ENCODE peak calls at places on chromosome 9, in nine cellular contexts. R is tibial nerve, M is right lobe of liver, V is Caki2, E is right atrium auricular region, D is fibroblast of mammary gland, P is cardiac muscle cell, B is HEK293T, L is esophagus squamous epithelium. Z is an unnamed sample.
A peak's percentile ranks its signal among the peaks of the same experiment; 100 is the strongest.

GRCh38 chr9:17799383-17799782 is 220.5 kb downstream of the SH3GL2 start:
- DNase-seq in B (no peak), R (no peak), D (peak; percentile 72), L (no peak), M (no peak), P (peak; percentile 32), E (no peak), V (no peak), Z (no peak)

GRCh38 chr9:111994831-111995458 is 98.3 kb downstream of the UGCG start:
- DNase-seq in L (no peak), E (peak; percentile 13), B (no peak), M (no peak), D (no peak), R (no peak), P (no peak), V (peak; percentile 90), Z (no peak)

GRCh38 chr9:136255166-136255538 is 9.5 kb upstream of the QSOX2 start:
- DNase-seq in B (no peak), P (peak; percentile 64), L (no peak), M (no peak), D (peak; percentile 79), E (no peak), R (no peak), V (no peak), Z (no peak)

GRCh38 chr9:89171693-89172092 is 6.9 kb downstream of the SHC3 start:
- DNase-seq in P (no peak), B (no peak), M (no peak), V (no peak), R (no peak), L (no peak), D (no peak), E (no peak), Z (no peak)

GRCh38 chr9:125066839-125067619 is 76.3 kb downstream of the SCAI start:
- DNase-seq in V (no peak), R (no peak), D (peak; percentile 43), B (no peak), P (peak; percentile 17), M (no peak), L (no peak), E (no peak), Z (no peak)

GRCh38 chr9:18361621-18362020 is 112.3 kb upstream of the ADAMTSL1 start:
- DNase-seq in B (no peak), R (no peak), D (no peak), E (no peak), L (no peak), M (no peak), P (no peak), V (no peak), Z (no peak)

GRCh38 chr9:35669331-35670145 is 4.2 kb upstream of the CA9 start:
- DNase-seq in L (no peak), E (no peak), P (no peak), V (peak; percentile 67), M (peak; percentile 64), D (peak; percentile 74), B (no peak), R (no peak), Z (no peak)

GRCh38 chr9:98861881-98862501 is 54.5 kb downstream of the GALNT12 start:
- DNase-seq in P (peak; percentile 77), V (peak; percentile 40), M (no peak), R (no peak), B (no peak), D (peak; percentile 100), L (no peak), E (no peak), Z (no peak)

GRCh38 chr9:114049453-114050225 is 28.5 kb downstream of the AMBP start:
- DNase-seq in D (no peak), M (no peak), E (no peak), L (no peak), B (no peak), R (no peak), V (no peak), P (no peak), Z (no peak)

GRCh38 chr9:114810614-114811013 is 4.8 kb upstream of the TNFSF15 start:
- DNase-seq in E (no peak), V (no peak), P (no peak), B (no peak), D (no peak), R (no peak), M (no peak), L (no peak), Z (no peak)

GRCh38 chr9:114513952-114514267 is 8.6 kb upstream of the WHRN start:
- DNase-seq in L (no peak), E (no peak), R (no peak), B (no peak), D (no peak), M (no peak), V (no peak), P (no peak), Z (no peak)

GRCh38 chr9:135253305-135254004 is 166.0 kb downstream of the OLFM1 start:
- DNase-seq in R (no peak), M (peak; percentile 15), L (no peak), E (no peak), D (no peak), P (no peak), B (no peak), V (no peak), Z (no peak)

GRCh38 chr9:133869674-133870419 is 122.3 kb downstream of the VAV2 start:
- DNase-seq in P (peak; percentile 63), B (no peak), L (no peak), M (no peak), V (no peak), D (no peak), R (no peak), E (no peak), Z (no peak)

GRCh38 chr9:94656190-94656589 is 16.9 kb upstream of the FBP1 start:
- DNase-seq in E (no peak), V (no peak), R (no peak), B (no peak), M (no peak), D (no peak), P (peak; percentile 17), L (peak; percentile 17), Z (no peak)

GRCh38 chr9:34375901-34376595 is 650 bp downstream of the MYORG start:
- DNase-seq in P (no peak), R (no peak), B (peak; percentile 50), D (peak; percentile 15), E (peak; percentile 70), V (peak; percentile 24), L (no peak), M (peak; percentile 75), Z (peak; percentile 66)

GRCh38 chr9:14131353-14132088 is 182.4 kb downstream of the NFIB start:
- DNase-seq in L (no peak), M (no peak), V (no peak), R (no peak), P (no peak), B (no peak), E (no peak), D (no peak), Z (no peak)

GRCh38 chr9:35311891-35312639 is 150.3 kb downstream of the UNC13B start:
- DNase-seq in E (no peak), L (no peak), V (no peak), R (no peak), D (peak; percentile 64), B (no peak), M (no peak), P (no peak), Z (no peak)

GRCh38 chr9:35800530-35800929 is 9.1 kb downstream of the NPR2 start:
- DNase-seq in B (no peak), R (no peak), M (no peak), P (no peak), V (no peak), E (no peak), D (no peak), L (no peak), Z (no peak)

GRCh38 chr9:128341435-128341849 is 1.1 kb downstream of the SLC27A4 start:
- DNase-seq in V (peak; percentile 65), D (peak; percentile 73), B (peak; percentile 80), R (no peak), M (peak; percentile 60), E (peak; percentile 64), P (peak; percentile 69), L (no peak), Z (peak; percentile 73)

GRCh38 chr9:77063645-77064285 is 44.3 kb downstream of the FOXB2 start:
- DNase-seq in M (no peak), D (peak; percentile 86), P (peak; percentile 50), L (no peak), E (no peak), R (no peak), B (no peak), V (peak; percentile 46), Z (no peak)

GRCh38 chr9:127903557-127904475 is 4.4 kb upstream of the ST6GALNAC6 start:
- DNase-seq in D (no peak), P (no peak), M (peak; percentile 79), V (peak; percentile 67), E (peak; percentile 90), R (peak; percentile 86), L (no peak), B (no peak), Z (peak; percentile 83)

GRCh38 chr9:132703336-132703735 is 33.1 kb downstream of the GTF3C4 start:
- DNase-seq in R (no peak), P (no peak), L (no peak), D (peak; percentile 12), E (no peak), M (no peak), B (no peak), V (no peak), Z (no peak)

GRCh38 chr9:109907400-109907799 is 127.4 kb downstream of the PALM2AKAP2 start:
- DNase-seq in D (no peak), L (no peak), V (peak; percentile 33), E (peak; percentile 68), B (no peak), M (peak; percentile 46), P (peak; percentile 66), R (no peak), Z (no peak)

GRCh38 chr9:132547976-132548730 is 34.3 kb upstream of the BARHL1 start:
- DNase-seq in D (no peak), L (no peak), V (no peak), M (no peak), R (no peak), E (no peak), P (no peak), B (no peak), Z (no peak)

GRCh38 chr9:136587944-136588662 is 42.3 kb upstream of the NOTCH1 start:
- DNase-seq in P (peak; percentile 54), B (no peak), V (no peak), E (no peak), D (no peak), M (no peak), R (no peak), L (no peak), Z (no peak)

GRCh38 chr9:38043931-38044623 is 24.9 kb downstream of the SHB start:
- DNase-seq in E (no peak), R (no peak), B (no peak), D (no peak), L (no peak), P (no peak), M (no peak), V (no peak), Z (no peak)

GRCh38 chr9:5900622-5901021 is 9.9 kb downstream of the MLANA start:
- DNase-seq in V (no peak), E (no peak), B (no peak), D (no peak), R (no peak), L (no peak), M (no peak), P (no peak), Z (no peak)

GRCh38 chr9:91495450-91495849 is 71.8 kb upstream of the NFIL3 start:
- DNase-seq in M (no peak), P (peak; percentile 92), L (no peak), R (no peak), B (no peak), V (peak; percentile 31), D (peak; percentile 90), E (no peak), Z (no peak)

GRCh38 chr9:121744002-121744686 is 92.7 kb downstream of the DAB2IP start:
- DNase-seq in M (peak; percentile 66), V (peak; percentile 45), B (peak; percentile 58), D (peak; percentile 45), L (no peak), E (peak; percentile 83), P (peak; percentile 35), R (peak; percentile 52), Z (peak; percentile 78)

GRCh38 chr9:134059188-134059641 is 8.6 kb downstream of the BRD3 start:
- DNase-seq in E (no peak), R (no peak), D (no peak), B (no peak), L (no peak), M (no peak), V (no peak), P (no peak), Z (peak; percentile 38)

GRCh38 chr9:104774132-104774531 is 10.2 kb downstream of the NIPSNAP3B start:
- DNase-seq in M (no peak), P (no peak), R (no peak), D (no peak), L (no peak), V (no peak), B (no peak), E (no peak), Z (no peak)

Z was measured in ureter.